ENCODE peak calls at places on chromosomes 16 and 17, in nine cellular contexts. F is upper lobe of right lung, H is GM06990, N is neural progenitor cell, W is ascending aorta, A is BJ, O is cardiac muscle cell, Q is MM.1S, P is fibroblast of lung. X is an unnamed sample.

GRCh38 chr16:49592507-49593422 is 219.2 kb downstream of the C16orf78 start:
- DNase-seq in W (peak), H (no peak), A (no peak), F (no peak), N (peak), P (peak), Q (peak), O (peak), X (peak)

GRCh38 chr16:83245061-83245460 is 562.7 kb upstream of the HSBP1 start:
- DNase-seq in Q (no peak), O (no peak), P (peak), W (no peak), F (no peak), N (no peak), H (no peak), A (no peak), X (no peak)

GRCh38 chr17:19305761-19306159 is 56.8 kb downstream of the B9D1 start:
- DNase-seq in P (no peak), F (no peak), N (no peak), H (no peak), Q (peak), W (no peak), O (no peak), A (no peak), X (no peak)

GRCh38 chr17:75430159-75430748 is 24.8 kb upstream of the GRB2 start:
- DNase-seq in N (peak), O (peak), W (no peak), H (no peak), A (peak), F (no peak), Q (no peak), P (peak), X (no peak)

GRCh38 chr16:1258906-1259759 is 3.3 kb downstream of the TPSD1 start:
- DNase-seq in A (no peak), F (no peak), W (no peak), O (peak), H (no peak), N (no peak), Q (no peak), P (no peak), X (no peak)

GRCh38 chr16:68506331-68507053 is 32.6 kb upstream of the ZFP90 start:
- DNase-seq in A (no peak), N (no peak), O (no peak), Q (no peak), H (no peak), F (no peak), P (no peak), W (no peak), X (no peak)

GRCh38 chr16:29712770-29713169 is 33.0 kb downstream of the C16orf54 start:
- DNase-seq in W (no peak), A (no peak), O (no peak), Q (no peak), F (no peak), H (no peak), N (no peak), P (no peak), X (no peak)

GRCh38 chr16:64657316-64658011 is 464.4 kb downstream of the CDH11 start:
- DNase-seq in A (no peak), F (no peak), O (no peak), P (peak), H (no peak), W (no peak), Q (no peak), N (no peak), X (no peak)

GRCh38 chr16:85654251-85655115 is 34.3 kb downstream of the GINS2 start:
- DNase-seq in N (no peak), F (no peak), W (no peak), A (no peak), H (no peak), Q (no peak), O (no peak), P (no peak), X (no peak)

GRCh38 chr16:2500634-2500936 is 13.2 kb upstream of the ATP6V0C start:
- DNase-seq in P (no peak), O (no peak), W (no peak), H (no peak), N (peak), A (no peak), Q (no peak), F (no peak), X (no peak)

GRCh38 chr16:68776821-68777485 is 39.9 kb downstream of the CDH1 start:
- DNase-seq in O (no peak), P (peak), H (peak), N (no peak), A (no peak), Q (peak), W (no peak), F (no peak), X (peak)

GRCh38 chr16:19657831-19658230 is 60.2 kb downstream of the KNOP1 start:
- DNase-seq in Q (no peak), F (no peak), H (no peak), O (no peak), P (no peak), W (no peak), A (no peak), N (no peak), X (no peak)

GRCh38 chr16:53754938-53755910 is 51.3 kb downstream of the FTO start:
- DNase-seq in F (no peak), O (no peak), H (no peak), N (no peak), Q (no peak), A (no peak), P (peak), W (no peak), X (no peak)

GRCh38 chr16:180921-181667 is 835 bp downstream of the HBQ1 start:
- DNase-seq in H (peak), P (peak), W (peak), A (no peak), Q (peak), F (peak), N (peak), O (peak), X (peak)

GRCh38 chr16:70692481-70693203 is 6.8 kb upstream of the MTSS2 start:
- DNase-seq in A (no peak), W (no peak), N (no peak), H (no peak), O (no peak), Q (no peak), P (no peak), F (no peak), X (no peak)

GRCh38 chr16:68486671-68487495 is 38.6 kb upstream of the SMPD3 start:
- DNase-seq in H (no peak), Q (peak), N (peak), W (no peak), P (no peak), F (no peak), A (no peak), O (no peak), X (no peak)

GRCh38 chr16:77877712-77878111 is 89.3 kb downstream of the VAT1L start:
- DNase-seq in N (no peak), Q (no peak), F (no peak), W (no peak), O (no peak), A (no peak), H (no peak), P (peak), X (no peak)

GRCh38 chr16:70746040-70746707 is 54.8 kb downstream of the VAC14 start:
- DNase-seq in Q (no peak), W (peak), A (no peak), N (no peak), O (no peak), P (peak), F (peak), H (no peak), X (no peak)

GRCh38 chr16:81830845-81831600 is 51.9 kb downstream of the PLCG2 start:
- DNase-seq in F (no peak), P (no peak), O (no peak), Q (no peak), H (no peak), A (no peak), W (no peak), N (no peak), X (peak)

GRCh38 chr17:4786516-4786915 is 352 bp upstream of the VMO1 start:
- DNase-seq in H (no peak), N (no peak), W (no peak), F (no peak), A (no peak), O (no peak), P (no peak), Q (no peak), X (no peak)

GRCh38 chr17:39615434-39615833 is 7.7 kb upstream of the NEUROD2 start:
- DNase-seq in W (no peak), N (no peak), Q (no peak), A (no peak), F (no peak), O (no peak), H (no peak), P (no peak), X (no peak)

GRCh38 chr17:39617446-39618251 is 9.1 kb upstream of the PPP1R1B start:
- DNase-seq in A (no peak), Q (peak), W (peak), P (peak), H (peak), N (peak), O (peak), F (peak), X (peak)

GRCh38 chr17:39618956-39619785 is 7.6 kb upstream of the PPP1R1B start:
- DNase-seq in N (no peak), O (no peak), Q (no peak), H (no peak), F (no peak), A (no peak), W (no peak), P (no peak), X (no peak)

GRCh38 chr17:39618252-39618913 is 8.4 kb upstream of the PPP1R1B start:
- DNase-seq in N (no peak), A (no peak), W (no peak), F (no peak), Q (no peak), P (no peak), H (no peak), O (no peak), X (no peak)

GRCh38 chr17:39617100-39617445 is 9.4 kb upstream of the NEUROD2 start:
- DNase-seq in N (no peak), W (no peak), H (no peak), P (no peak), Q (no peak), A (no peak), O (no peak), F (no peak), X (no peak)
- H3K4me3 ChIP-seq in N (no peak), W (peak), H (no peak), P (peak), Q (peak), A (no peak), O (no peak), F (peak), X (peak)

GRCh38 chr17:69489303-69489702 is 74.8 kb downstream of the MAP2K6 start:
- DNase-seq in H (no peak), F (no peak), O (no peak), A (no peak), N (no peak), Q (no peak), W (no peak), P (no peak), X (no peak)

GRCh38 chr17:69486779-69487637 is 72.5 kb downstream of the MAP2K6 start:
- DNase-seq in A (no peak), H (no peak), N (no peak), Q (no peak), W (no peak), P (no peak), O (no peak), F (no peak), X (no peak)

GRCh38 chr17:69492410-69493071 is 78.0 kb downstream of the MAP2K6 start:
- DNase-seq in O (peak), N (peak), H (no peak), Q (no peak), A (peak), W (no peak), F (no peak), P (peak), X (no peak)
- TF ChIP-seq CTCF in O (no peak), N (no peak), H (no peak), Q (no peak), A (no peak), W (no peak), F (no peak), P (no peak), X (no peak)

GRCh38 chr17:44807817-44808155 is 22.3 kb downstream of the GJC1 start:
- DNase-seq in N (no peak), A (no peak), F (no peak), P (no peak), H (no peak), O (no peak), W (peak), Q (no peak), X (peak)
- H3K4me3 ChIP-seq in N (no peak), A (no peak), F (no peak), P (no peak), H (no peak), O (no peak), W (no peak), Q (peak), X (no peak)

DNA sequence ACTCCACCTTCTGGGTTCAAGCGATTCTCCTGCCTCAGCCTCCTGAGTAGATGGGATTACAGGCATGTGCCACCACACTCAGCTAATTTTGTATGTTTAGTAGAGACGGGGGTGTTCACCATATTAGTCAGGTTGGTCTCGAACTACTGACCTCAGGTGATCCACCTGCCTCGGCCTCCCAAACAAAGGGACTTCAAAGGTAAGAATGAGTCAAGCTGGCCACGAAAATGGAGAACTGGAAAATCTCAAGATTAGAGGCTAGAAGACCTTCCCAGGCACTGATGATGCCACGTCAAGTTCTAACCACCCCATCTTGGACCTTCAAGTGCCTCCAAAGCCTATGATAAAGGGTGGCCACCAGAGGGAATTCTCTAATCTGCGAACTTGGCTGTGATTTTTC is 1.3 kb upstream of the CCL15 start:
- DNase-seq in W (peak), A (no peak), N (no peak), H (peak), P (no peak), Q (no peak), O (no peak), F (no peak), X (peak)
- TF ChIP-seq CTCF in W (no peak), A (no peak), N (no peak), H (peak), P (no peak), Q (no peak), O (no peak), F (no peak), X (no peak)